ENCODE peak calls at places on chromosomes 6 and 20, in four cellular contexts. R is A549, Q is SK-N-SH, U is HepG2. N is an unnamed sample.

GRCh38 chr6:143348531-143348930 is 102.0 kb downstream of the ADAT2 start:
- DNase-seq in R (no peak), Q (no peak), U (no peak), N (no peak)

GRCh38 chr6:161029195-161029809 is 37.7 kb downstream of the MAP3K4 start:
- DNase-seq in R (no peak), Q (no peak), U (no peak), N (no peak)

GRCh38 chr20:40265872-40266533 is 423.0 kb downstream of the MAFB start:
- DNase-seq in R (no peak), Q (peak), U (peak), N (no peak)

GRCh38 chr6:112466378-112467151 is 119.4 kb downstream of the RFPL4B start:
- DNase-seq in R (no peak), Q (no peak), U (no peak), N (no peak)

GRCh38 chr20:4045741-4046140 is 30.4 kb upstream of the RNF24 start:
- DNase-seq in R (no peak), Q (no peak), U (no peak), N (no peak)

GRCh38 chr6:166259296-166259977 is 48.8 kb downstream of the PRR18 start:
- DNase-seq in R (no peak), Q (no peak), U (no peak), N (no peak)

GRCh38 chr6:111618407-111618806 is 12.7 kb upstream of the TRAF3IP2 start:
- DNase-seq in R (no peak), Q (no peak), U (no peak), N (no peak)

GRCh38 chr20:18835850-18836249 is 22.3 kb downstream of the SCP2D1 start:
- DNase-seq in R (no peak), Q (no peak), U (no peak), N (no peak)

GRCh38 chr6:15205321-15205720 is 40.5 kb upstream of the JARID2 start:
- DNase-seq in R (no peak), Q (no peak), U (no peak), N (no peak)

GRCh38 chr6:152277826-152278247 is 359.3 kb downstream of the SYNE1 start:
- DNase-seq in R (no peak), Q (no peak), U (peak), N (no peak)

GRCh38 chr6:163554663-163555062 is 140.1 kb downstream of the QKI start:
- DNase-seq in R (peak), Q (peak), U (peak), N (no peak)

GRCh38 chr6:39790772-39791171 is 1.4 kb upstream of the DAAM2 start:
- DNase-seq in R (no peak), Q (no peak), U (no peak), N (no peak)

DNA sequence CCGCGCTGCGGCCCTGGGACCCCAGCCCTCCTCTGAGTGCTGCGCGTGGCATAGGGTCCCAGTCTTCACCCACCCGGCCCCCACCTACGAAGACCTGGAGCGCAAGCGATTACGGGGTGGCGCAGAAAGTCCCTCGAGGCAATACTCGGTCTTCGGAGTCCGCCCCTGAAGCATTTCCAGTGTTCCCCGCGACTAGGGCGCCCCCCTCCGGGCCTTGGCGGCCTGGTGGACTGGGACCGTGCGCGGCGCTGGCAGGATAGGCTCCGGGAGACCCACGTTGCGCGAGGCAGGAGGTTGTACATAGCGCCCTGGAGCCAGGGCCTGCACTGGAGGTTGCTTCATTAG is 640 bp upstream of the MAP3K5 start:
- DNase-seq in R (peak), Q (peak), U (peak), N (no peak)
- TF ChIP-seq REST in R (no peak), Q (no peak), U (no peak), N (no peak)

DNA sequence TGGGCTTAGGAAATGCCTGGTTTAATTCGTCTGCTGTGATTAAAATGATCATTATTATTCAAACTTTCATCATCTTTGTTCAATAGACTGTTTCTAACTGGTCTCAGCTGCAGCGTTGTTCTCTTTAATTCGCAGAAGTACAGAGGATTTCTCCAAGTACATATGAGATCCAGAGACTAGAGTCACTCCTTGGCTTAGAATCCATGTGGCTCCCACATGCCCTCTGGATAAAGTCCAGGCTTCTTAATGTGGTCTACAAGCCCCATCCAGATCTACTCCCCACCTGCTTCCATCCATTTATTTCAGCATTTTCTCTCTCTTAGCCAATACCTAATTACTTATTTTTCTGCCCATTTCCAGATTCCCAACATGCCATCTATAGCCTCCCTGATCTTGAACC is 1.1 kb upstream of the ZBTB24 start:
- DNase-seq in R (no peak), Q (no peak), U (no peak), N (no peak)
- H3K4me3 ChIP-seq in R (no peak), Q (no peak), U (no peak), N (peak)

GRCh38 chr20:59032023-59032712 is at the start of gene ATP5F1E:
- DNase-seq in R (peak), Q (peak), U (peak), N (peak)
- TF ChIP-seq REST in R (no peak), Q (no peak), U (peak), N (no peak)

DNA sequence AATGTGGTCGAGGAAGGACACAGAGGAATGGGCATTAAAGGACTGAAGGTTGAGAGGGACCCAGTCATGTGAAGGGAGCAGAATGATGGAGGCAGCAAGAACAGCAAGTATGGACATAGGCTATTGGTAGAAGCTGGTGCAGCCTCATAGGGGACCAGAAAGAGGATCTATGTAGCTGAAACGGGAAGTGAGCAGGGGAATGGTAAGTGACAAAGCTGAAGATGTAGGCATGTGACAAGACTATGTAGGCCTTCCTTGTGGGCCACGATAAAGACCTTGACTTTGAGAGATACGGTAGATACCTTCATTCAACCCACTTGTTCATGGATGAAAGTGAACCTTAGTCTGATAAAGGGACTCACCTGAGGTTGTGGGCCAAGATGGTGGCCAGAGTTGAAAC is 3.5 kb downstream of the CTNNBL1 start:
- DNase-seq in R (no peak), Q (no peak), U (no peak), N (no peak)
- H3K4me3 ChIP-seq in R (no peak), Q (no peak), U (no peak), N (no peak)

N was measured in Panc1.